ENCODE peak calls at places on chromosomes 12 and 14, in five cellular contexts. K, N, Q, X and O are unnamed samples.

GRCh38 chr14:102949062-102949800 is 26.8 kb downstream of the AMN start:
- DNase-seq in K (no peak), N (no peak), Q (no peak), X (peak), O (peak)

GRCh38 chr12:56988207-56988739 is 18.1 kb downstream of the ZBTB39 start:
- DNase-seq in K (peak), N (peak), Q (no peak), X (no peak), O (peak)

GRCh38 chr12:131726-132465 is 65.3 kb downstream of the IQSEC3 start:
- DNase-seq in K (no peak), N (no peak), Q (no peak), X (peak), O (no peak)

GRCh38 chr14:56125772-56126411 is 7.7 kb downstream of the PELI2 start:
- DNase-seq in K (no peak), N (no peak), Q (no peak), X (no peak), O (no peak)

GRCh38 chr14:89613260-89614008 is 196.4 kb upstream of the FOXN3 start:
- DNase-seq in K (no peak), N (no peak), Q (no peak), X (no peak), O (no peak)

GRCh38 chr14:89256273-89256672 is 160.8 kb downstream of the FOXN3 start:
- DNase-seq in K (no peak), N (no peak), Q (no peak), X (no peak), O (no peak)

GRCh38 chr14:36518031-36518585 is 1.9 kb downstream of the NKX2-1 start:
- DNase-seq in K (no peak), N (peak), Q (peak), X (no peak), O (no peak)

GRCh38 chr12:110932048-110932447 is 11.7 kb upstream of the MYL2 start:
- DNase-seq in K (no peak), N (peak), Q (peak), X (peak), O (no peak)

GRCh38 chr14:90383731-90384542 is 12.9 kb upstream of the CALM1 start:
- DNase-seq in K (peak), N (peak), Q (peak), X (no peak), O (peak)

GRCh38 chr14:93744876-93745275 is 43.4 kb downstream of the PRIMA1 start:
- DNase-seq in K (no peak), N (no peak), Q (peak), X (no peak), O (no peak)

GRCh38 chr14:105196228-105196960 is 15.3 kb upstream of the NUDT14 start:
- DNase-seq in K (peak), N (peak), Q (no peak), X (no peak), O (peak)

GRCh38 chr14:36086629-36087380 is 89.7 kb downstream of the PTCSC3 start:
- DNase-seq in K (no peak), N (no peak), Q (no peak), X (no peak), O (no peak)

GRCh38 chr12:90024261-90024660 is 315.6 kb upstream of the ATP2B1 start:
- DNase-seq in K (no peak), N (no peak), Q (no peak), X (peak), O (no peak)

GRCh38 chr14:102592969-102593840 is 756 bp downstream of the RCOR1 start:
- DNase-seq in K (peak), N (peak), Q (peak), X (peak), O (peak)

GRCh38 chr14:22106700-22107697 is 433.4 kb upstream of the OR4E1 start:
- DNase-seq in K (no peak), N (no peak), Q (no peak), X (no peak), O (no peak)

GRCh38 chr12:47770086-47770726 is 2.8 kb upstream of the SLC48A1 start:
- DNase-seq in K (no peak), N (no peak), Q (no peak), X (no peak), O (peak)

GRCh38 chr12:82655751-82656150 is 31.0 kb upstream of the TMTC2 start:
- DNase-seq in K (no peak), N (no peak), Q (no peak), X (no peak), O (no peak)

GRCh38 chr12:120760349-120761245 is 35.0 kb downstream of the ACADS start:
- DNase-seq in K (no peak), N (no peak), Q (no peak), X (no peak), O (no peak)

GRCh38 chr14:102699416-102700110 is 77.7 kb upstream of the TRAF3 start:
- DNase-seq in K (no peak), N (no peak), Q (no peak), X (no peak), O (no peak)

GRCh38 chr12:713281-713875 is 39.0 kb upstream of the WNK1 start:
- DNase-seq in K (no peak), N (no peak), Q (no peak), X (no peak), O (no peak)

GRCh38 chr12:67681145-67681778 is 32.7 kb downstream of the DYRK2 start:
- DNase-seq in K (no peak), N (no peak), Q (no peak), X (peak), O (no peak)

GRCh38 chr14:70045715-70046535 is 142.8 kb downstream of the SLC8A3 start:
- DNase-seq in K (peak), N (peak), Q (peak), X (peak), O (peak)

GRCh38 chr12:60710246-60710645 is 1114.4 kb downstream of the SLC16A7 start:
- DNase-seq in K (no peak), N (no peak), Q (no peak), X (no peak), O (no peak)

GRCh38 chr14:102655154-102655553 is 62.7 kb downstream of the RCOR1 start:
- DNase-seq in K (no peak), N (no peak), Q (no peak), X (peak), O (no peak)

GRCh38 chr12:22333751-22334695 is 484 bp downstream of the ST8SIA1 start:
- DNase-seq in K (no peak), N (peak), Q (peak), X (no peak), O (no peak)

GRCh38 chr14:63787995-63788946 is 60.4 kb upstream of the SGPP1 start:
- DNase-seq in K (no peak), N (no peak), Q (no peak), X (no peak), O (no peak)

GRCh38 chr12:53820503-53820902 is 68.7 kb upstream of the CISTR start:
- DNase-seq in K (no peak), N (no peak), Q (no peak), X (peak), O (peak)

GRCh38 chr14:59354666-59355065 is 110.5 kb downstream of the GPR135 start:
- DNase-seq in K (no peak), N (no peak), Q (no peak), X (no peak), O (no peak)

GRCh38 chr12:76878899-76879709 is at the start of gene CSRP2:
- DNase-seq in K (peak), N (peak), Q (peak), X (peak), O (peak)

GRCh38 chr12:57280234-57281062 is 29.5 kb upstream of the STAC3 start:
- DNase-seq in K (peak), N (no peak), Q (no peak), X (peak), O (peak)

GRCh38 chr14:51868405-51868804 is 8.0 kb downstream of the GNG2 start:
- DNase-seq in K (no peak), N (no peak), Q (no peak), X (no peak), O (no peak)

GRCh38 chr12:56996793-56997545 is 9.4 kb downstream of the ZBTB39 start:
- DNase-seq in K (peak), N (peak), Q (no peak), X (no peak), O (no peak)

GRCh38 chr14:54818201-54819133 is 84.2 kb downstream of the GCH1 start:
- DNase-seq in K (peak), N (no peak), Q (peak), X (no peak), O (no peak)
- H3K4me3 ChIP-seq in K (no peak), N (no peak), Q (peak), X (no peak), O (no peak)

GRCh38 chr14:38405851-38406630 is 150.1 kb upstream of the CLEC14A start:
- DNase-seq in K (no peak), N (no peak), Q (no peak), X (peak), O (no peak)
- TF ChIP-seq MAX in K (no peak), N (no peak), Q (no peak), X (no peak), O (no peak)

GRCh38 chr12:85642810-85643209 is 193.4 kb downstream of the RASSF9 start:
- DNase-seq in K (no peak), N (no peak), Q (no peak), X (peak), O (peak)
- TF ChIP-seq CTCF in K (no peak), N (no peak), Q (peak), X (no peak), O (no peak)

GRCh38 chr14:100898465-100898864 is 5.1 kb downstream of the RTL1 start:
- DNase-seq in K (no peak), N (peak), Q (no peak), X (no peak), O (no peak)
- H3K4me3 ChIP-seq in K (no peak), N (no peak), Q (peak), X (no peak), O (no peak)

GRCh38 chr14:54728700-54729527 is 162.0 kb downstream of the SAMD4A start:
- DNase-seq in K (no peak), N (no peak), Q (no peak), X (no peak), O (no peak)

GRCh38 chr14:54725998-54726397 is 159.1 kb downstream of the SAMD4A start:
- DNase-seq in K (no peak), N (no peak), Q (no peak), X (no peak), O (no peak)

GRCh38 chr14:54727929-54728328 is 161.0 kb downstream of the SAMD4A start:
- DNase-seq in K (no peak), N (no peak), Q (no peak), X (no peak), O (no peak)

GRCh38 chr14:54735424-54735823 is 167.2 kb downstream of the GCH1 start:
- DNase-seq in K (no peak), N (no peak), Q (no peak), X (no peak), O (no peak)

DNA sequence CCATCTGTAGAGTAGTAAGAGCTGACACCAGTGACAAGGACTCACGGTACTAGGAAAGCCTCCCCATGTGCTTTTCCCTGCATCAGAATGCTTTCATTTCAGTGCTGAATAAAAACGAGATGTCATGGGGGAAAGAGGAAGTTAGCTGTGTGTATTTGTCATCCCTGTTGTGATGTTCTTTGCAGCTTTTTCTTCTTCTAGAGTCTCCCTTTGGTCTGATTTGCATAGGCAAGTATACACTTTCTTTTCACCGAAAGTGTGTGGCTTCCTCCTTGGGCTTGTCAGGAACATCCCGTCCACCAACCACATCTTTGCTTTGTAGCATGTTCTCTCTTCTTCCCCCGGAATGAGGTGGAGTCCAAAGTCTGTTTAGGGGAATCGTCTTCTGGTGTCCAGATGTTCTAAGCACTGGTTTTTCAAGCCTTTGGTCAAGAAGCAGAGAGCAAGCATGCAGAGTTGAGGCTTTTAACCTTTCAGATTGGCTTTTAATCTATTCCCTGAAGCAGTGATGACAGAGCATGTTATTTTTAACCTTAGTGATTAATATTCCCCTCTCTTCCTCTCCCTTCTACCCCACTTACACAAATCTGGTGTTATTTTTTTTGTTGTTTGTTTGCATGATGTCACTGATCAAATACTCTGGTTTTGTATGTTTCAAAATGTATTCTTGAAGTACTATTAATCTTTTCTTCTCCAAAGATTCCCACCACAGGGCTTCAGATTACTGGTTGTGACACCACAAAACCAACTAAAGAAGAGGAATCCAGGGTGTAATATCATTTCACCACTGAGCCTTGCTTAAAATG is 163.4 kb downstream of the SAMD4A start:
- DNase-seq in K (no peak), N (no peak), Q (peak), X (peak), O (peak)
- TF ChIP-seq MAX in K (no peak), N (no peak), Q (no peak), X (no peak), O (peak)

GRCh38 chr12:6936378-6936638 is 7.3 kb upstream of the RNU7-1 start:
- DNase-seq in K (no peak), N (no peak), Q (no peak), X (no peak), O (no peak)

GRCh38 chr12:6939187-6939540 is 4.5 kb upstream of the RNU7-1 start:
- DNase-seq in K (no peak), N (no peak), Q (no peak), X (no peak), O (no peak)

GRCh38 chr12:6936642-6937480 is 6.8 kb upstream of the RNU7-1 start:
- DNase-seq in K (no peak), N (peak), Q (peak), X (no peak), O (peak)

GRCh38 chr12:6937481-6938352 is 5.9 kb upstream of the RNU7-1 start:
- DNase-seq in K (peak), N (peak), Q (peak), X (peak), O (peak)

GRCh38 chr12:6938353-6939186 is 5.0 kb upstream of the RNU7-1 start:
- DNase-seq in K (no peak), N (no peak), Q (peak), X (no peak), O (no peak)
- TF ChIP-seq CTCF in K (no peak), N (no peak), Q (no peak), X (no peak), O (no peak)

DNA sequence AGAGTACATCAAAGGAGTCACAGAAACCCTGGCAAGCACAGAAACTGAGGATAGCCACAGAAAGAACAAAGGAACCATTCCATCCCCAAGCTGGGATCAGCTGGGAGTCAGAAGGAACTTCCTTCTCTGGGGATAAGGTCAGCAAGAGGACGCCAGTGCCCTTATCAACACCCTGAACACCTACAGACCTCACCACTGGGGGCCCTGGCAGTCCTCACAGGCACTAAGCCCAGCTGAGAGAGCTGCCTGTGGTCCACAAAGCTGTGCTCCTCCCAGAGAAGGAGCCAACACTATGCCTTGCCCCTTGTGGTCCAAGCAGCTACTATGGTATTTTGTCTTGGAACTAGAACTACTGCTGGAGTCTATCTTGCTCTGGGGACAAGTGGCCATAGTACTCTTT is 171.1 kb upstream of the CCDC196 start:
- DNase-seq in K (no peak), N (no peak), Q (no peak), X (no peak), O (no peak)
- H3K4me3 ChIP-seq in K (no peak), N (no peak), Q (no peak), X (no peak), O (no peak)

GRCh38 chr14:80388980-80389711 is 177.8 kb upstream of the DIO2 start:
- DNase-seq in K (no peak), N (no peak), Q (no peak), X (peak), O (no peak)
- TF ChIP-seq MAX in K (no peak), N (no peak), Q (peak), X (no peak), O (no peak)

GRCh38 chr12:46370792-46371717 is 1.5 kb downstream of the SLC38A2 start:
- DNase-seq in K (peak), N (peak), Q (peak), X (peak), O (peak)
- TF ChIP-seq CTCF in K (peak), N (peak), Q (no peak), X (no peak), O (peak)

GRCh38 chr12:103879878-103880277 is 38.8 kb upstream of the NT5DC3 start:
- DNase-seq in K (no peak), N (no peak), Q (no peak), X (no peak), O (no peak)
- H3K4me3 ChIP-seq in K (no peak), N (no peak), Q (no peak), X (no peak), O (no peak)